ENCODE peak calls at places on chromosome 12, in four cellular contexts. One of them, this sample, is unnamed.

GRCh38 chr12:34399631-34400422 is 377.5 kb downstream of the ALG10 start:
- DNase-seq in MV-4-11: no peak
- DNase-seq in head of caudate nucleus: no peak
- DNase-seq in EL: no peak
- DNase-seq in this sample: no peak

GRCh38 chr12:82651489-82651888 is 35.2 kb upstream of the TMTC2 start:
- DNase-seq in head of caudate nucleus: no peak
- DNase-seq in EL: no peak
- DNase-seq in MV-4-11: no peak
- DNase-seq in this sample: no peak

GRCh38 chr12:108622425-108622824 is 11.3 kb downstream of the SELPLG start:
- DNase-seq in EL: peak; percentile 45
- DNase-seq in head of caudate nucleus: no peak
- DNase-seq in MV-4-11: peak; percentile 60
- DNase-seq in this sample: no peak

GRCh38 chr12:11513288-11513687 is 117.9 kb upstream of the PRB2 start:
- DNase-seq in head of caudate nucleus: no peak
- DNase-seq in MV-4-11: no peak
- DNase-seq in EL: no peak
- DNase-seq in this sample: peak; percentile 21

GRCh38 chr12:5739862-5740370 is 205.1 kb downstream of the ANO2 start:
- DNase-seq in head of caudate nucleus: no peak
- DNase-seq in EL: no peak
- DNase-seq in MV-4-11: no peak
- DNase-seq in this sample: no peak

GRCh38 chr12:19529933-19530630 is 90.8 kb downstream of the AEBP2 start:
- DNase-seq in EL: peak; percentile 66
- DNase-seq in head of caudate nucleus: no peak
- DNase-seq in MV-4-11: no peak
- DNase-seq in this sample: peak; percentile 24

GRCh38 chr12:131793623-131794022 is 34.6 kb upstream of the MMP17 start:
- DNase-seq in head of caudate nucleus: peak; percentile 26
- DNase-seq in EL: peak; percentile 35
- DNase-seq in MV-4-11: no peak
- DNase-seq in this sample: peak; percentile 71

GRCh38 chr12:130179621-130180020 is 17.4 kb downstream of the FZD10 start:
- DNase-seq in EL: no peak
- DNase-seq in head of caudate nucleus: no peak
- DNase-seq in MV-4-11: no peak
- DNase-seq in this sample: no peak

GRCh38 chr12:26318661-26319068 is 123.3 kb downstream of the SSPN start:
- DNase-seq in MV-4-11: no peak
- DNase-seq in EL: peak; percentile 91
- DNase-seq in head of caudate nucleus: no peak
- DNase-seq in this sample: peak; percentile 75

GRCh38 chr12:10584415-10584814 is 29.0 kb downstream of the MAGOHB start:
- DNase-seq in EL: peak; percentile 2
- DNase-seq in head of caudate nucleus: no peak
- DNase-seq in MV-4-11: no peak
- DNase-seq in this sample: no peak

GRCh38 chr12:115324949-115325638 is 641.1 kb upstream of the TBX3 start:
- DNase-seq in head of caudate nucleus: no peak
- DNase-seq in MV-4-11: no peak
- DNase-seq in EL: no peak
- DNase-seq in this sample: peak; percentile 35

GRCh38 chr12:1007994-1008393 is 17.0 kb downstream of the ERC1 start:
- DNase-seq in MV-4-11: no peak
- DNase-seq in EL: no peak
- DNase-seq in head of caudate nucleus: no peak
- DNase-seq in this sample: no peak

GRCh38 chr12:3273409-3273853 is 196.3 kb downstream of the TSPAN9 start:
- DNase-seq in head of caudate nucleus: no peak
- DNase-seq in MV-4-11: no peak
- DNase-seq in EL: peak; percentile 74
- DNase-seq in this sample: peak; percentile 87

GRCh38 chr12:122081108-122081696 is 2.6 kb downstream of the MLXIP start:
- DNase-seq in head of caudate nucleus: peak; percentile 57
- DNase-seq in EL: peak; percentile 48
- DNase-seq in MV-4-11: peak; percentile 36
- DNase-seq in this sample: peak; percentile 36

GRCh38 chr12:57096099-57096572 is 7.2 kb downstream of the NAB2 start:
- DNase-seq in head of caudate nucleus: peak; percentile 62
- DNase-seq in EL: peak; percentile 39
- DNase-seq in MV-4-11: no peak
- DNase-seq in this sample: no peak

GRCh38 chr12:102726686-102727085 is 190.4 kb downstream of the PAH start:
- DNase-seq in MV-4-11: peak; percentile 31
- DNase-seq in EL: peak; percentile 11
- DNase-seq in head of caudate nucleus: no peak
- DNase-seq in this sample: no peak

GRCh38 chr12:52878507-52879393 is 26.1 kb downstream of the KRT8 start:
- DNase-seq in EL: no peak
- DNase-seq in MV-4-11: no peak
- DNase-seq in head of caudate nucleus: no peak
- DNase-seq in this sample: no peak

GRCh38 chr12:125203145-125203765 is 138.0 kb downstream of the AACS start:
- DNase-seq in head of caudate nucleus: no peak
- DNase-seq in EL: no peak
- DNase-seq in MV-4-11: no peak
- DNase-seq in this sample: no peak

GRCh38 chr12:11881835-11882234 is 188.9 kb upstream of the BCL2L14 start:
- DNase-seq in MV-4-11: no peak
- DNase-seq in EL: no peak
- DNase-seq in head of caudate nucleus: no peak
- DNase-seq in this sample: no peak

GRCh38 chr12:115000038-115000437 is 316.1 kb upstream of the TBX3 start:
- DNase-seq in MV-4-11: peak; percentile 22
- DNase-seq in head of caudate nucleus: no peak
- DNase-seq in EL: peak; percentile 52
- DNase-seq in this sample: peak; percentile 20

GRCh38 chr12:116337312-116337711 is 59.8 kb upstream of the MED13L start:
- DNase-seq in head of caudate nucleus: no peak
- DNase-seq in EL: no peak
- DNase-seq in MV-4-11: peak; percentile 91
- DNase-seq in this sample: peak; percentile 28

GRCh38 chr12:92927055-92927435 is 2.0 kb downstream of the EEA1 start:
- DNase-seq in EL: peak; percentile 84
- DNase-seq in head of caudate nucleus: peak; percentile 44
- DNase-seq in MV-4-11: peak; percentile 63
- DNase-seq in this sample: peak; percentile 58

This sample was measured in astrocyte of the hippocampus.